ENCODE peak calls at places on chromosome 6, in eight cellular contexts. L is WTC11, N is GM06990, A is fibroblast of the aortic adventitia, H is progenitor cell of endocrine pancreas, O is transverse colon, V is Calu3, G is fibroblast of mammary gland. W is an unnamed sample.

GRCh38 chr6:88662163-88662580 is 301.2 kb downstream of the RNGTT start:
- DNase-seq in A (no peak), H (no peak), O (no peak), G (no peak), L (no peak), V (peak; percentile 88), N (peak; percentile 65), W (no peak)

GRCh38 chr6:90131614-90132423 is 164.8 kb downstream of the BACH2 start:
- DNase-seq in G (peak; percentile 94), A (peak; percentile 83), O (no peak), N (no peak), V (no peak), H (no peak), L (no peak), W (no peak)

GRCh38 chr6:167525774-167526173 is 200.9 kb downstream of the TTLL2 start:
- DNase-seq in N (no peak), A (no peak), V (no peak), G (no peak), H (no peak), L (no peak), O (no peak), W (no peak)

GRCh38 chr6:163828038-163828790 is 413.7 kb downstream of the QKI start:
- DNase-seq in H (no peak), A (no peak), G (peak; percentile 16), O (no peak), V (no peak), N (no peak), L (no peak), W (peak; percentile 48)

GRCh38 chr6:47308674-47309325 is 905 bp downstream of the TNFRSF21 start:
- DNase-seq in O (peak; percentile 22), N (peak; percentile 37), V (no peak), G (peak; percentile 26), L (peak; percentile 47), A (peak; percentile 35), H (peak; percentile 17), W (no peak)

GRCh38 chr6:155483858-155484257 is 28.2 kb upstream of the NOX3 start:
- DNase-seq in H (no peak), L (no peak), G (peak; percentile 92), O (no peak), V (no peak), N (no peak), A (peak; percentile 92), W (no peak)

GRCh38 chr6:84618046-84618752 is 146.2 kb downstream of the TBX18 start:
- DNase-seq in G (peak; percentile 95), L (no peak), A (peak; percentile 94), H (no peak), V (no peak), O (no peak), N (no peak), W (no peak)

GRCh38 chr6:110398778-110399177 is 16.6 kb downstream of the DDO start:
- DNase-seq in A (no peak), V (no peak), H (no peak), N (no peak), L (no peak), G (peak; percentile 57), O (no peak), W (no peak)

GRCh38 chr6:44052419-44053011 is 74.7 kb downstream of the MRPL14 start:
- DNase-seq in L (peak; percentile 60), V (no peak), H (no peak), G (peak; percentile 93), O (no peak), N (no peak), A (peak; percentile 83), W (no peak)

GRCh38 chr6:56361812-56362211 is 114.4 kb upstream of the COL21A1 start:
- DNase-seq in O (no peak), H (no peak), G (no peak), L (no peak), A (peak; percentile 50), N (no peak), V (no peak), W (no peak)

GRCh38 chr6:131643262-131643631 is 6.1 kb downstream of the ENPP3 start:
- DNase-seq in H (no peak), L (no peak), G (peak; percentile 14), V (peak; percentile 23), A (no peak), O (peak; percentile 73), N (no peak), W (no peak)

GRCh38 chr6:161127071-161127740 is 135.6 kb downstream of the MAP3K4 start:
- DNase-seq in O (no peak), A (no peak), H (no peak), N (no peak), L (no peak), V (no peak), G (no peak), W (no peak)

GRCh38 chr6:129370268-129370916 is 339.6 kb downstream of the ARHGAP18 start:
- DNase-seq in H (no peak), N (no peak), L (peak; percentile 24), O (peak; percentile 35), V (peak; percentile 41), A (peak; percentile 73), G (peak; percentile 61), W (no peak)

GRCh38 chr6:46453221-46453620 is 38.0 kb downstream of the RCAN2 start:
- DNase-seq in H (no peak), N (no peak), L (no peak), O (no peak), V (no peak), G (peak; percentile 85), A (peak; percentile 90), W (no peak)

GRCh38 chr6:26571592-26572296 is 25.0 kb upstream of the ABT1 start:
- DNase-seq in H (no peak), A (peak; percentile 94), O (peak; percentile 47), V (peak; percentile 81), L (peak; percentile 70), N (peak; percentile 68), G (peak; percentile 89), W (no peak)

GRCh38 chr6:86978251-86978650 is 40.9 kb downstream of the HTR1E start:
- DNase-seq in G (no peak), O (no peak), L (no peak), H (no peak), N (no peak), V (no peak), A (no peak), W (no peak)

GRCh38 chr6:90393232-90393884 is 96.7 kb upstream of the BACH2 start:
- DNase-seq in L (peak; percentile 69), G (peak; percentile 75), N (no peak), V (peak; percentile 63), H (peak; percentile 29), A (peak; percentile 77), O (peak; percentile 57), W (no peak)

GRCh38 chr6:98107801-98108200 is 726.6 kb upstream of the POU3F2 start:
- DNase-seq in L (no peak), O (no peak), A (no peak), V (no peak), H (no peak), G (no peak), N (no peak), W (no peak)

GRCh38 chr6:36677059-36677749 is 1.3 kb upstream of the CDKN1A start:
- DNase-seq in N (no peak), L (no peak), G (no peak), O (no peak), V (no peak), H (no peak), A (peak; percentile 64), W (no peak)

GRCh38 chr6:109768485-109768884 is 77.4 kb downstream of the FIG4 start:
- DNase-seq in V (no peak), L (no peak), N (no peak), A (peak; percentile 44), O (no peak), G (peak; percentile 90), H (no peak), W (no peak)

GRCh38 chr6:6910734-6911295 is 196.9 kb upstream of the RREB1 start:
- DNase-seq in H (no peak), A (no peak), N (no peak), L (no peak), V (no peak), G (no peak), O (no peak), W (no peak)

GRCh38 chr6:148146717-148147116 is 195.9 kb upstream of the SASH1 start:
- DNase-seq in A (peak; percentile 7), G (no peak), L (no peak), N (no peak), O (no peak), H (no peak), V (peak; percentile 8), W (no peak)

GRCh38 chr6:43943099-43943766 is 173.2 kb downstream of the VEGFA start:
- DNase-seq in O (no peak), A (no peak), G (no peak), L (no peak), H (no peak), V (no peak), N (no peak), W (no peak)

GRCh38 chr6:124854338-124854922 is 107.8 kb upstream of the RNF217 start:
- DNase-seq in L (no peak), N (no peak), V (no peak), H (no peak), G (no peak), O (no peak), A (peak; percentile 10), W (no peak)
- TF ChIP-seq CTCF in L (no peak), N (no peak), V (no peak), H (peak; percentile 45), G (peak; percentile 25), O (no peak), A (peak; percentile 23), W (peak; percentile 37)

GRCh38 chr6:142045380-142046270 is 87.1 kb upstream of the GJE1 start:
- DNase-seq in V (no peak), O (no peak), A (peak; percentile 68), N (no peak), L (no peak), G (peak; percentile 71), H (no peak), W (no peak)
- TF ChIP-seq CTCF in V (no peak), O (no peak), A (peak; percentile 50), N (no peak), L (no peak), G (peak; percentile 53), H (no peak), W (peak; percentile 11)

GRCh38 chr6:15536201-15536955 is 126.5 kb downstream of the DTNBP1 start:
- DNase-seq in O (no peak), G (no peak), L (no peak), V (no peak), A (peak; percentile 17), N (no peak), H (no peak), W (no peak)

GRCh38 chr6:15539722-15540270 is 123.0 kb downstream of the DTNBP1 start:
- DNase-seq in N (no peak), L (no peak), G (peak; percentile 37), V (no peak), O (no peak), H (no peak), A (peak; percentile 29), W (no peak)

GRCh38 chr6:15535495-15536200 is 127.2 kb downstream of the DTNBP1 start:
- DNase-seq in G (no peak), L (no peak), H (no peak), N (no peak), O (no peak), A (no peak), V (no peak), W (no peak)

GRCh38 chr6:15538106-15538505 is 124.7 kb downstream of the DTNBP1 start:
- DNase-seq in N (no peak), O (no peak), G (no peak), A (no peak), H (no peak), L (no peak), V (no peak), W (no peak)

GRCh38 chr6:15538766-15539165 is 124.1 kb downstream of the DTNBP1 start:
- DNase-seq in A (no peak), O (no peak), H (no peak), L (no peak), N (no peak), G (no peak), V (no peak), W (no peak)
- TF ChIP-seq CTCF in A (no peak), O (no peak), H (no peak), L (no peak), N (no peak), G (no peak), V (no peak), W (no peak)

GRCh38 chr6:32843321-32843978 is 397 bp downstream of the PSMB8 start:
- DNase-seq in O (peak; percentile 20), V (peak; percentile 24), A (peak; percentile 23), L (peak; percentile 54), G (peak; percentile 7), N (no peak), H (no peak), W (no peak)
- TF ChIP-seq CTCF in O (no peak), V (no peak), A (no peak), L (no peak), G (no peak), N (no peak), H (no peak), W (no peak)

W was measured in D721Med.